ENCODE peak calls at places on chromosomes 7 and 10, in five cellular contexts. Q is endodermal cell, A is adrenal gland, V is fibroblast of pulmonary artery, W is GM06990. X is an unnamed sample.

GRCh38 chr7:129778770-129779601 is 167.5 kb downstream of the NRF1 start:
- DNase-seq in Q (peak), A (no peak), V (no peak), W (no peak), X (peak)

GRCh38 chr7:127047521-127047920 is 205.2 kb downstream of the GRM8 start:
- DNase-seq in Q (no peak), A (no peak), V (no peak), W (no peak), X (no peak)

GRCh38 chr7:131629203-131629871 is 72.9 kb upstream of the PODXL start:
- DNase-seq in Q (peak), A (no peak), V (peak), W (no peak), X (no peak)

GRCh38 chr7:4683043-4683883 is 1.2 kb downstream of the FOXK1 start:
- DNase-seq in Q (no peak), A (no peak), V (no peak), W (peak), X (no peak)

GRCh38 chr7:11188529-11189310 is 215.0 kb downstream of the PHF14 start:
- DNase-seq in Q (no peak), A (no peak), V (no peak), W (no peak), X (peak)

GRCh38 chr7:25846722-25847121 is 305.3 kb upstream of the NFE2L3 start:
- DNase-seq in Q (no peak), A (peak), V (peak), W (no peak), X (no peak)

GRCh38 chr10:3398825-3399646 is 226.5 kb upstream of the PITRM1 start:
- DNase-seq in Q (no peak), A (no peak), V (peak), W (no peak), X (no peak)

GRCh38 chr10:131832056-131832685 is 68.6 kb upstream of the PPP2R2D start:
- DNase-seq in Q (no peak), A (no peak), V (no peak), W (no peak), X (no peak)

GRCh38 chr10:28180654-28181053 is 122.2 kb downstream of the MPP7 start:
- DNase-seq in Q (no peak), A (no peak), V (no peak), W (no peak), X (no peak)

GRCh38 chr7:77995717-77996116 is 197.1 kb downstream of the PHTF2 start:
- DNase-seq in Q (peak), A (no peak), V (no peak), W (no peak), X (no peak)
- TF ChIP-seq CTCF in Q (peak), A (no peak), V (peak), W (no peak), X (no peak)

GRCh38 chr7:115217373-115217772 is 295.5 kb downstream of the MDFIC start:
- DNase-seq in Q (no peak), A (no peak), V (peak), W (no peak), X (no peak)
- TF ChIP-seq CTCF in Q (peak), A (peak), V (peak), W (peak), X (peak)

GRCh38 chr10:97943294-97943693 is 87.1 kb downstream of the CRTAC1 start:
- DNase-seq in Q (no peak), A (no peak), V (no peak), W (no peak), X (no peak)
- TF ChIP-seq CTCF in Q (peak), A (no peak), V (no peak), W (no peak), X (peak)

GRCh38 chr7:112079671-112080070 is 126.5 kb downstream of the DOCK4 start:
- DNase-seq in Q (no peak), A (no peak), V (peak), W (no peak), X (peak)
- TF ChIP-seq CTCF in Q (peak), A (peak), V (peak), W (peak), X (peak)

GRCh38 chr10:85791846-85792532 is 574.6 kb downstream of the GRID1 start:
- DNase-seq in Q (peak), A (no peak), V (peak), W (no peak), X (no peak)
- TF ChIP-seq CTCF in Q (peak), A (peak), V (peak), W (peak), X (no peak)

X was measured in MM.1S.